ENCODE peak calls at places on chromosomes 6 and 20, in eight cellular contexts. One of them, this sample, is unnamed.

GRCh38 chr20:59794555-59794954 is 138.9 kb downstream of the SYCP2 start:
- DNase-seq in aorta: no peak
- DNase-seq in A549: no peak
- DNase-seq in lung: no peak
- DNase-seq in MM.1S: no peak
- DNase-seq in left ventricle myocardium superior: no peak
- DNase-seq in cardiac muscle cell: no peak
- DNase-seq in effector CD4-positive, alpha-beta T cell: no peak
- DNase-seq in this sample: no peak

GRCh38 chr6:157631838-157632237 is 191.2 kb upstream of the SNX9 start:
- DNase-seq in left ventricle myocardium superior: no peak
- DNase-seq in aorta: peak
- DNase-seq in effector CD4-positive, alpha-beta T cell: no peak
- DNase-seq in A549: no peak
- DNase-seq in lung: no peak
- DNase-seq in MM.1S: no peak
- DNase-seq in cardiac muscle cell: no peak
- DNase-seq in this sample: no peak

GRCh38 chr6:128070406-128070805 is 169.5 kb upstream of the THEMIS start:
- DNase-seq in effector CD4-positive, alpha-beta T cell: no peak
- DNase-seq in aorta: no peak
- DNase-seq in left ventricle myocardium superior: no peak
- DNase-seq in lung: no peak
- DNase-seq in cardiac muscle cell: peak
- DNase-seq in MM.1S: no peak
- DNase-seq in A549: no peak
- DNase-seq in this sample: no peak

GRCh38 chr6:113414511-113414910 is 442.6 kb upstream of the MARCKS start:
- DNase-seq in A549: peak
- DNase-seq in lung: no peak
- DNase-seq in aorta: peak
- DNase-seq in MM.1S: no peak
- DNase-seq in effector CD4-positive, alpha-beta T cell: no peak
- DNase-seq in left ventricle myocardium superior: peak
- DNase-seq in cardiac muscle cell: peak
- DNase-seq in this sample: no peak

GRCh38 chr6:107612762-107613415 is 123.0 kb downstream of the SOBP start:
- DNase-seq in effector CD4-positive, alpha-beta T cell: no peak
- DNase-seq in cardiac muscle cell: no peak
- DNase-seq in aorta: no peak
- DNase-seq in left ventricle myocardium superior: no peak
- DNase-seq in lung: no peak
- DNase-seq in MM.1S: no peak
- DNase-seq in A549: no peak
- DNase-seq in this sample: no peak

GRCh38 chr6:34285571-34285970 is 36.8 kb upstream of the SMIM29 start:
- DNase-seq in cardiac muscle cell: no peak
- DNase-seq in left ventricle myocardium superior: no peak
- DNase-seq in aorta: no peak
- DNase-seq in A549: no peak
- DNase-seq in effector CD4-positive, alpha-beta T cell: no peak
- DNase-seq in MM.1S: no peak
- DNase-seq in lung: no peak
- DNase-seq in this sample: no peak

GRCh38 chr6:119347466-119348307 is 1.9 kb downstream of the MAN1A1 start:
- DNase-seq in A549: no peak
- DNase-seq in aorta: peak
- DNase-seq in MM.1S: peak
- DNase-seq in effector CD4-positive, alpha-beta T cell: peak
- DNase-seq in cardiac muscle cell: no peak
- DNase-seq in left ventricle myocardium superior: peak
- DNase-seq in lung: peak
- DNase-seq in this sample: peak

GRCh38 chr20:40564997-40565680 is 123.9 kb downstream of the MAFB start:
- DNase-seq in left ventricle myocardium superior: no peak
- DNase-seq in lung: no peak
- DNase-seq in aorta: peak
- DNase-seq in MM.1S: no peak
- DNase-seq in A549: peak
- DNase-seq in cardiac muscle cell: peak
- DNase-seq in effector CD4-positive, alpha-beta T cell: no peak
- DNase-seq in this sample: no peak

GRCh38 chr6:3005874-3006273 is 6.2 kb downstream of the NQO2 start:
- DNase-seq in left ventricle myocardium superior: no peak
- DNase-seq in cardiac muscle cell: no peak
- DNase-seq in effector CD4-positive, alpha-beta T cell: no peak
- DNase-seq in A549: no peak
- DNase-seq in lung: no peak
- DNase-seq in aorta: no peak
- DNase-seq in MM.1S: no peak
- DNase-seq in this sample: no peak

GRCh38 chr6:166056637-166057036 is 111.0 kb downstream of the TBXT start:
- DNase-seq in MM.1S: no peak
- DNase-seq in left ventricle myocardium superior: peak
- DNase-seq in cardiac muscle cell: peak
- DNase-seq in lung: no peak
- DNase-seq in effector CD4-positive, alpha-beta T cell: no peak
- DNase-seq in A549: no peak
- DNase-seq in aorta: peak
- DNase-seq in this sample: peak

GRCh38 chr6:8335371-8335770 is 100.0 kb downstream of the SLC35B3 start:
- DNase-seq in lung: no peak
- DNase-seq in effector CD4-positive, alpha-beta T cell: no peak
- DNase-seq in MM.1S: no peak
- DNase-seq in aorta: no peak
- DNase-seq in A549: no peak
- DNase-seq in cardiac muscle cell: no peak
- DNase-seq in left ventricle myocardium superior: no peak
- DNase-seq in this sample: no peak

GRCh38 chr20:40938020-40938419 is 90.6 kb upstream of the TOP1 start:
- DNase-seq in left ventricle myocardium superior: no peak
- DNase-seq in A549: no peak
- DNase-seq in MM.1S: no peak
- DNase-seq in cardiac muscle cell: no peak
- DNase-seq in effector CD4-positive, alpha-beta T cell: no peak
- DNase-seq in lung: no peak
- DNase-seq in aorta: no peak
- DNase-seq in this sample: no peak

GRCh38 chr20:25336561-25337422 is 53.8 kb downstream of the ABHD12 start:
- DNase-seq in MM.1S: no peak
- DNase-seq in aorta: no peak
- DNase-seq in A549: peak
- DNase-seq in lung: no peak
- DNase-seq in left ventricle myocardium superior: no peak
- DNase-seq in effector CD4-positive, alpha-beta T cell: no peak
- DNase-seq in cardiac muscle cell: peak
- DNase-seq in this sample: no peak

GRCh38 chr20:37911838-37912273 is 8.9 kb downstream of the VSTM2L start:
- DNase-seq in A549: no peak
- DNase-seq in lung: no peak
- DNase-seq in cardiac muscle cell: peak
- DNase-seq in MM.1S: no peak
- DNase-seq in aorta: no peak
- DNase-seq in left ventricle myocardium superior: peak
- DNase-seq in effector CD4-positive, alpha-beta T cell: no peak
- DNase-seq in this sample: peak

GRCh38 chr20:60272790-60273189 is 314.6 kb downstream of the CDH26 start:
- DNase-seq in aorta: no peak
- DNase-seq in left ventricle myocardium superior: no peak
- DNase-seq in effector CD4-positive, alpha-beta T cell: no peak
- DNase-seq in A549: no peak
- DNase-seq in MM.1S: no peak
- DNase-seq in lung: no peak
- DNase-seq in cardiac muscle cell: no peak
- DNase-seq in this sample: no peak

GRCh38 chr20:46308258-46309157 is at the start of gene CDH22:
- DNase-seq in effector CD4-positive, alpha-beta T cell: peak
- DNase-seq in MM.1S: no peak
- DNase-seq in cardiac muscle cell: peak
- DNase-seq in A549: peak
- DNase-seq in lung: no peak
- DNase-seq in left ventricle myocardium superior: peak
- DNase-seq in aorta: peak
- DNase-seq in this sample: peak

GRCh38 chr6:150297327-150298028 is 71.3 kb upstream of the IYD start:
- DNase-seq in aorta: peak
- DNase-seq in lung: no peak
- DNase-seq in cardiac muscle cell: peak
- DNase-seq in effector CD4-positive, alpha-beta T cell: no peak
- DNase-seq in A549: no peak
- DNase-seq in MM.1S: no peak
- DNase-seq in left ventricle myocardium superior: no peak
- DNase-seq in this sample: no peak

GRCh38 chr20:54742193-54742592 is 266.8 kb downstream of the DOK5 start:
- DNase-seq in aorta: no peak
- DNase-seq in lung: no peak
- DNase-seq in A549: no peak
- DNase-seq in MM.1S: no peak
- DNase-seq in cardiac muscle cell: no peak
- DNase-seq in left ventricle myocardium superior: no peak
- DNase-seq in effector CD4-positive, alpha-beta T cell: no peak
- DNase-seq in this sample: no peak

GRCh38 chr20:50574586-50574985 is 64.4 kb downstream of the PTPN1 start:
- DNase-seq in left ventricle myocardium superior: no peak
- DNase-seq in MM.1S: no peak
- DNase-seq in cardiac muscle cell: no peak
- DNase-seq in lung: no peak
- DNase-seq in aorta: no peak
- DNase-seq in effector CD4-positive, alpha-beta T cell: no peak
- DNase-seq in A549: no peak
- DNase-seq in this sample: no peak

GRCh38 chr6:113696960-113697359 is 160.2 kb upstream of the MARCKS start:
- DNase-seq in aorta: no peak
- DNase-seq in A549: no peak
- DNase-seq in left ventricle myocardium superior: no peak
- DNase-seq in effector CD4-positive, alpha-beta T cell: no peak
- DNase-seq in cardiac muscle cell: no peak
- DNase-seq in lung: no peak
- DNase-seq in MM.1S: no peak
- DNase-seq in this sample: no peak

GRCh38 chr6:12635813-12636212 is 80.8 kb upstream of the PHACTR1 start:
- DNase-seq in aorta: no peak
- DNase-seq in lung: no peak
- DNase-seq in A549: no peak
- DNase-seq in MM.1S: no peak
- DNase-seq in effector CD4-positive, alpha-beta T cell: no peak
- DNase-seq in cardiac muscle cell: peak
- DNase-seq in left ventricle myocardium superior: no peak
- DNase-seq in this sample: no peak

GRCh38 chr6:16762547-16763477 is 1.6 kb upstream of the ATXN1 start:
- DNase-seq in aorta: peak
- DNase-seq in cardiac muscle cell: peak
- DNase-seq in left ventricle myocardium superior: peak
- DNase-seq in effector CD4-positive, alpha-beta T cell: peak
- DNase-seq in A549: peak
- DNase-seq in lung: peak
- DNase-seq in MM.1S: peak
- DNase-seq in this sample: no peak

GRCh38 chr6:143765422-143766184 is 77.5 kb upstream of the LTV1 start:
- DNase-seq in left ventricle myocardium superior: no peak
- DNase-seq in aorta: no peak
- DNase-seq in A549: no peak
- DNase-seq in cardiac muscle cell: no peak
- DNase-seq in MM.1S: no peak
- DNase-seq in effector CD4-positive, alpha-beta T cell: no peak
- DNase-seq in lung: no peak
- DNase-seq in this sample: no peak